ENCODE peak calls at places on chromosomes 12 and 14, in five cellular contexts. G is astrocyte of the spinal cord, O is AG04449, F is body of pancreas, E is spleen. X is an unnamed sample.

GRCh38 chr14:69547701-69548348 is 26.8 kb downstream of the CCDC177 start:
- DNase-seq in E (no peak), O (no peak), F (no peak), G (peak; percentile 9), X (no peak)

GRCh38 chr14:45699451-45699850 is 446.4 kb upstream of the MIS18BP1 start:
- DNase-seq in F (no peak), O (no peak), E (no peak), G (peak; percentile 47), X (no peak)

GRCh38 chr14:32724864-32725550 is 213.7 kb upstream of the NPAS3 start:
- DNase-seq in E (no peak), O (peak; percentile 66), G (peak; percentile 92), F (no peak), X (peak; percentile 55)

GRCh38 chr14:21074398-21075272 is 4.5 kb downstream of the ARHGEF40 start:
- DNase-seq in F (no peak), E (no peak), O (no peak), G (no peak), X (no peak)

GRCh38 chr12:39372929-39373328 is 70.0 kb downstream of the KIF21A start:
- DNase-seq in E (no peak), F (no peak), G (peak; percentile 9), O (no peak), X (no peak)

GRCh38 chr12:130049666-130050065 is 112.6 kb upstream of the FZD10 start:
- DNase-seq in G (no peak), O (no peak), E (peak; percentile 35), F (no peak), X (no peak)

GRCh38 chr12:92259852-92260251 is 114.2 kb upstream of the BTG1 start:
- DNase-seq in O (no peak), G (no peak), F (no peak), E (no peak), X (no peak)

GRCh38 chr12:89544730-89545184 is 18.9 kb upstream of the POC1B start:
- DNase-seq in O (no peak), F (peak; percentile 64), G (peak; percentile 54), E (peak; percentile 75), X (peak; percentile 57)

GRCh38 chr14:39957987-39958386 is 525.8 kb upstream of the FBXO33 start:
- DNase-seq in E (peak; percentile 46), O (no peak), F (no peak), G (no peak), X (no peak)

GRCh38 chr14:39957290-39957689 is 525.1 kb upstream of the FBXO33 start:
- DNase-seq in E (no peak), G (no peak), F (no peak), O (no peak), X (no peak)

DNA sequence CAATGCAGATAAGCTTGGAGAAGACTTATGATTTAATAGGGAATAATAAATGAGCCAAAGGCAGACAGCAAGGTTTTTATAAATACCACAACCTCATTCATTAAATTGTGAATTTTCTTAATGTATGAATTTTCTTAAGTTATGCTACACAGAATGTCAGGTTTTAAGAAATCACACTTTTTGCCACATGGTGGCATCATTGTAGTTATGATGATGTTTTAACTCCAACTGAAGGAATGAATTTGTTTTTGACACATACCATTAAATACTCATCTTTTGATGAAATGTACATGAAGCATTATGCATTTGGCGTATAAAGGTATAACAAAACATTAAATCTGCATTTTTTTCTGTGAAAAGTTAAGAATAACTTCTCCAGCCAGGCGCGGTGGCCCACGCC is 524.1 kb upstream of the FBXO33 start:
- DNase-seq in O (no peak), G (no peak), E (no peak), F (no peak), X (no peak)
- TF ChIP-seq CTCF in O (no peak), G (no peak), E (no peak), F (no peak), X (no peak)

DNA sequence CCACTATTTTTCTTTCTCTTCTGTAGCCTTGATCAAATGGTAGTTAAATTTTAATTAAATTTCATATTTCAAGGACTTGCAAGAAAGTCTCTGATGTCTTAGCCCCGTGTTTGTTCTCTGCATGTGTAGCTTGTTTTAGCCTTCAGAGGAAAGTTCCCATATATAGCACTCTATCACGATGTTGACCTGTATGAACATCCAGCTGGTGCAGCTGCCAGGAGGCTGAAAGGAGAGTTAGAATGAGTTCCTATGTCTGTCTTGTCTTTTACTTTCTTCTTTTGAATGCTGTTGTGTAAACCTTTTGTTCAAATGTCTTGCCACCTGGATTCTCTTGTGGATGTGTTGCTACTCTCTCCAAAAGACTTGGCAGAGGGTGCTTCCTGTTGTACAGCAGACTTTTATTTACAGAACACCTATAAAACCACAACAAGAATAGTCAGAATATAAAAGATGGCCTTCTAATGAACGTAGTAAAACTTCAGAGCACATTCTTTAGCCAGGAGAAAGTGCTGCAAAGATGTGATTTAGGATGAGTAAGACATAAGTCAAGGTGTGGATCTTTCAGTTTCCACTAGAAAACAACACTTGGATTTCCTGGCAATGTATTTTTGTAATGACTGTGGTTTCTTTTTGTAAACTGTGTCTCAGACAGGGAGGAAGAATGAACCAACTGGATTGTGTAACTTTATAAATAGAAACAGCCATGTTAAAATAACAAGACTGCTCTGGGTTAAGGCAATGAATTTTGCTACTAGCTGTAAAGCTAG is 17.2 kb downstream of the NAV3 start:
- DNase-seq in F (no peak), E (no peak), G (peak; percentile 94), O (peak; percentile 81), X (peak; percentile 78)
- H3K4me3 ChIP-seq in F (no peak overlapping the region), E (no peak overlapping the region), G (no peak overlapping the region), O (no peak overlapping the region), X (no peak overlapping the region)

GRCh38 chr14:91282954-91283645 is 38.6 kb upstream of the GPR68 start:
- DNase-seq in F (no peak), O (no peak), G (no peak), E (peak; percentile 24), X (no peak)

GRCh38 chr14:91284791-91285548 is 40.5 kb upstream of the GPR68 start:
- DNase-seq in E (no peak), O (no peak), F (no peak), G (peak; percentile 43), X (peak; percentile 75)

GRCh38 chr14:91286530-91286937 is 42.0 kb upstream of the GPR68 start:
- DNase-seq in G (peak; percentile 71), E (peak; percentile 88), F (peak; percentile 66), O (no peak), X (no peak)

GRCh38 chr14:91283666-91284065 is 39.2 kb upstream of the GPR68 start:
- DNase-seq in E (no peak), F (no peak), G (no peak), O (no peak), X (no peak)

DNA sequence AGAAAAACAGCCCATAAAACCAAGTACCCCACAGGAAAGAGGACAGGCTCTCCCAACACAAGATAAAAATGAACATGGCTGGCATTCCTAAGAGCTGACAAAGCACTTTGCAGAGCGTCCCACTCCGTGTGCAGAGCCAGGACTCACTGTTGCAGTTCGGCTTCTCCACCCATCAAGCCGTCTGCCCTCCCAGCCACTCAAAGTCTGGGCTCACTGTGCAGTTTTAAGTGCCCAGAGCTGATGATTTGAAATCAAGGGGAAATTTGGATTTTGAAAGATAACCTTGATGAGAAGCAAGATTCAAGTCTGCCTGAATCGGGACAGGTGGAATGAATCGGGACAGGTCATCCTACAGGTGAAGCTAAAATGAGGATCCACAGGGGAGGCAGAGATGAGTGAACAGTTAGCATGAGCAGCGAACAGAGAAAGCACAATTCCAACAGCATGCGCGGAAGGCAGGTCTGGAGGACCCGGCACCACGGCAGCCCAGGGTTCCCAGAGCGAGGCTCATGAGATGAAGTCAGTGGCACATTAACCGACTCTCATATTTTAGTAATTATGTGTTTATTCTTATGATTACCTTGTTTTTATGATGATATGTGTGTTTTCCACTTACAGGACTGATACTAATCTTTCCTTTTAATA is 39.8 kb upstream of the GPR68 start:
- DNase-seq in F (no peak), O (peak; percentile 47), G (peak; percentile 67), E (no peak), X (peak; percentile 74)
- TF ChIP-seq CTCF in F (no peak), O (no peak), G (no peak), E (no peak), X (no peak)

GRCh38 chr14:54882521-54882920 is 20.1 kb downstream of the GCH1 start:
- DNase-seq in O (no peak), G (no peak), E (no peak), F (no peak), X (no peak)
- H3K4me3 ChIP-seq in O (no peak overlapping the region), G (no peak overlapping the region), E (no peak overlapping the region), F (no peak overlapping the region), X (no peak overlapping the region)

X was measured in AG09309.